ENCODE peak calls at places on chromosomes 2 and 18, in five cellular contexts. L is activated T-cell treated with anti-CD3 and anti-CD28 coated beads, Interleukin-2, amount 50 U/mL, for 1 hour; B is Right ventricle myocardium superior; Z is fibroblast of pulmonary artery; U is GM12892. V is an unnamed sample.

GRCh38 chr2:95539836-95540235 is 52.0 kb upstream of the TRIM43 start:
- DNase-seq in L (no peak), B (no peak), Z (no peak), U (no peak), V (peak)

GRCh38 chr2:129004940-129005490 is 686.3 kb upstream of the HS6ST1 start:
- DNase-seq in L (no peak), B (no peak), Z (no peak), U (no peak), V (no peak)

GRCh38 chr2:201608021-201608420 is 35.3 kb downstream of the TMEM237 start:
- DNase-seq in L (no peak), B (no peak), Z (no peak), U (no peak), V (no peak)

GRCh38 chr2:154568413-154568812 is 130.1 kb upstream of the KCNJ3 start:
- DNase-seq in L (no peak), B (no peak), Z (no peak), U (no peak), V (no peak)

GRCh38 chr2:30110773-30111172 is 36.0 kb upstream of the YPEL5 start:
- DNase-seq in L (no peak), B (no peak), Z (no peak), U (no peak), V (no peak)

GRCh38 chr2:196112408-196113039 is 43.9 kb upstream of the DNAH7 start:
- DNase-seq in L (no peak), B (no peak), Z (peak), U (no peak), V (no peak)

GRCh38 chr2:64629875-64630274 is 23.8 kb downstream of the SERTAD2 start:
- DNase-seq in L (no peak), B (no peak), Z (no peak), U (no peak), V (no peak)

GRCh38 chr2:9423922-9424272 is 443 bp downstream of the CPSF3 start:
- DNase-seq in L (no peak), B (no peak), Z (peak), U (no peak), V (no peak)

GRCh38 chr2:48268671-48269070 is 261.3 kb upstream of the STON1 start:
- DNase-seq in L (no peak), B (no peak), Z (no peak), U (no peak), V (no peak)

GRCh38 chr2:131153529-131153928 is 48.4 kb downstream of the PLEKHB2 start:
- DNase-seq in L (no peak), B (no peak), Z (no peak), U (no peak), V (no peak)

GRCh38 chr2:47907097-47907781 is 941 bp upstream of the FBXO11 start:
- DNase-seq in L (peak), B (no peak), Z (no peak), U (no peak), V (no peak)

GRCh38 chr2:52810460-52810859 is 957.1 kb upstream of the CHAC2 start:
- DNase-seq in L (no peak), B (no peak), Z (peak), U (no peak), V (no peak)

GRCh38 chr2:64262068-64262467 is 117.8 kb upstream of the PELI1 start:
- DNase-seq in L (no peak), B (no peak), Z (peak), U (no peak), V (no peak)

GRCh38 chr2:18922276-18922675 is 332.9 kb upstream of the NT5C1B start:
- DNase-seq in L (no peak), B (no peak), Z (no peak), U (no peak), V (no peak)

GRCh38 chr18:13366977-13367892 is 148.7 kb downstream of the LDLRAD4 start:
- DNase-seq in L (no peak), B (no peak), Z (no peak), U (no peak), V (no peak)

GRCh38 chr2:84492571-84492970 is 23.7 kb upstream of the DNAH6 start:
- DNase-seq in L (no peak), B (no peak), Z (no peak), U (no peak), V (no peak)

GRCh38 chr2:219613671-219614070 is 13.8 kb upstream of the SLC4A3 start:
- DNase-seq in L (no peak), B (no peak), Z (no peak), U (no peak), V (no peak)

GRCh38 chr2:158723311-158723838 is 71.7 kb upstream of the DAPL1 start:
- DNase-seq in L (no peak), B (no peak), Z (no peak), U (no peak), V (no peak)

GRCh38 chr2:69062307-69062706 is 49.3 kb downstream of the ANTXR1 start:
- DNase-seq in L (no peak), B (no peak), Z (no peak), U (no peak), V (no peak)

GRCh38 chr18:3554091-3554601 is 104.2 kb downstream of the TGIF1 start:
- DNase-seq in L (no peak), B (no peak), Z (peak), U (no peak), V (no peak)

GRCh38 chr2:137829251-137829650 is 135.0 kb upstream of the HNMT start:
- DNase-seq in L (no peak), B (no peak), Z (no peak), U (no peak), V (no peak)

GRCh38 chr2:11393711-11394236 is 49.3 kb upstream of the ROCK2 start:
- DNase-seq in L (no peak), B (no peak), Z (peak), U (no peak), V (no peak)

GRCh38 chr2:38436227-38436664 is 59.2 kb upstream of the ATL2 start:
- DNase-seq in L (no peak), B (no peak), Z (no peak), U (no peak), V (no peak)

GRCh38 chr2:224220581-224221255 is 181.2 kb downstream of the FAM124B start:
- DNase-seq in L (no peak), B (no peak), Z (peak), U (no peak), V (no peak)

GRCh38 chr18:33702625-33703024 is 124.6 kb downstream of the ASXL3 start:
- DNase-seq in L (no peak), B (no peak), Z (no peak), U (no peak), V (no peak)

GRCh38 chr2:55992465-55992864 is 68.9 kb upstream of the EFEMP1 start:
- DNase-seq in L (no peak), B (no peak), Z (peak), U (no peak), V (no peak)

GRCh38 chr2:32788106-32788505 is 158.6 kb upstream of the LTBP1 start:
- DNase-seq in L (no peak), B (no peak), Z (peak), U (no peak), V (no peak)

GRCh38 chr2:38933653-38934052 is 44.0 kb downstream of the ARHGEF33 start:
- DNase-seq in L (no peak), B (no peak), Z (peak), U (no peak), V (no peak)

GRCh38 chr2:42799881-42800280 is 7.5 kb upstream of the HAAO start:
- DNase-seq in L (no peak), B (no peak), Z (no peak), U (no peak), V (no peak)

GRCh38 chr2:46230115-46230571 is 67.1 kb upstream of the EPAS1 start:
- DNase-seq in L (peak), B (peak), Z (no peak), U (no peak), V (peak)

GRCh38 chr18:62663731-62664336 is 51.5 kb upstream of the PHLPP1 start:
- DNase-seq in L (no peak), B (no peak), Z (peak), U (peak), V (peak)

GRCh38 chr18:35688757-35689156 is 107.2 kb downstream of the GALNT1 start:
- DNase-seq in L (no peak), B (no peak), Z (no peak), U (no peak), V (no peak)

V was measured in GM18507.